ENCODE peak calls at places on chromosomes 3 and 15, in nine cellular contexts. Z, S, T, D, F, A, N, P and I are unnamed samples.

GRCh38 chr3:38098376-38098723 is 38.6 kb downstream of the ACAA1 start:
- DNase-seq in Z (no peak), S (no peak), T (no peak), D (no peak), F (no peak), A (no peak), N (no peak), P (no peak), I (no peak)

GRCh38 chr3:46893146-46893748 is 15.7 kb downstream of the PTH1R start:
- DNase-seq in Z (no peak), S (no peak), T (no peak), D (no peak), F (no peak), A (no peak), N (no peak), P (no peak), I (no peak)

GRCh38 chr3:134356411-134357040 is 17.7 kb downstream of the AMOTL2 start:
- DNase-seq in Z (no peak), S (no peak), T (no peak), D (peak; percentile 19), F (no peak), A (no peak), N (no peak), P (peak; percentile 19), I (no peak)

GRCh38 chr15:85636351-85636750 is 158.4 kb downstream of the KLHL25 start:
- DNase-seq in Z (no peak), S (no peak), T (no peak), D (no peak), F (no peak), A (no peak), N (no peak), P (no peak), I (no peak)

GRCh38 chr3:108156312-108156853 is 65.6 kb upstream of the CD47 start:
- DNase-seq in Z (no peak), S (no peak), T (no peak), D (no peak), F (no peak), A (no peak), N (no peak), P (no peak), I (no peak)

GRCh38 chr3:35549690-35550089 is 89.6 kb upstream of the ARPP21 start:
- DNase-seq in Z (no peak), S (no peak), T (no peak), D (no peak), F (no peak), A (no peak), N (no peak), P (no peak), I (no peak)

GRCh38 chr3:182726258-182727142 is 66.8 kb upstream of the ATP11B start:
- DNase-seq in Z (no peak), S (peak; percentile 73), T (no peak), D (no peak), F (no peak), A (no peak), N (no peak), P (peak; percentile 58), I (no peak)

GRCh38 chr3:32437898-32438297 is 46.2 kb downstream of the CMTM7 start:
- DNase-seq in Z (no peak), S (no peak), T (no peak), D (no peak), F (no peak), A (no peak), N (no peak), P (no peak), I (no peak)

GRCh38 chr3:58242340-58242739 is 4.7 kb downstream of the ABHD6 start:
- DNase-seq in Z (peak; percentile 50), S (no peak), T (no peak), D (no peak), F (no peak), A (no peak), N (no peak), P (no peak), I (no peak)

GRCh38 chr15:81752149-81752942 is 293.5 kb downstream of the MEX3B start:
- DNase-seq in Z (peak; percentile 54), S (peak; percentile 49), T (no peak), D (no peak), F (no peak), A (no peak), N (no peak), P (peak; percentile 28), I (no peak)

GRCh38 chr3:122563717-122564025 is 429 bp downstream of the PARP9 start:
- DNase-seq in Z (no peak), S (peak; percentile 68), T (no peak), D (peak; percentile 43), F (no peak), A (no peak), N (no peak), P (no peak), I (no peak)

GRCh38 chr3:153614131-153614530 is 452.1 kb downstream of the RAP2B start:
- DNase-seq in Z (no peak), S (no peak), T (no peak), D (no peak), F (no peak), A (no peak), N (no peak), P (no peak), I (no peak)

GRCh38 chr3:132983143-132983770 is 54.9 kb upstream of the TMEM108 start:
- DNase-seq in Z (no peak), S (peak; percentile 30), T (no peak), D (no peak), F (no peak), A (no peak), N (no peak), P (no peak), I (no peak)

GRCh38 chr15:51620647-51621046 is 1.9 kb downstream of the DMXL2 start:
- DNase-seq in Z (no peak), S (no peak), T (no peak), D (no peak), F (no peak), A (no peak), N (no peak), P (no peak), I (no peak)

GRCh38 chr3:25156526-25157075 is 271.5 kb upstream of the RARB start:
- DNase-seq in Z (no peak), S (no peak), T (no peak), D (no peak), F (no peak), A (peak; percentile 49), N (no peak), P (no peak), I (peak; percentile 32)

GRCh38 chr3:164467027-164467426 is 611.3 kb downstream of the SI start:
- DNase-seq in Z (no peak), S (no peak), T (no peak), D (no peak), F (no peak), A (no peak), N (no peak), P (no peak), I (no peak)

GRCh38 chr3:27213450-27213849 is 155.7 kb downstream of the NEK10 start:
- DNase-seq in Z (no peak), S (no peak), T (no peak), D (peak; percentile 6), F (no peak), A (no peak), N (no peak), P (no peak), I (no peak)

GRCh38 chr3:79414821-79415220 is 353.0 kb downstream of the ROBO1 start:
- DNase-seq in Z (no peak), S (peak; percentile 24), T (no peak), D (no peak), F (no peak), A (no peak), N (no peak), P (peak; percentile 23), I (no peak)

GRCh38 chr3:195815169-195815771 is 3.5 kb upstream of the MUC4 start:
- DNase-seq in Z (no peak), S (no peak), T (no peak), D (no peak), F (no peak), A (peak; percentile 85), N (no peak), P (no peak), I (no peak)

GRCh38 chr15:64287953-64288352 is 68.0 kb downstream of the CSNK1G1 start:
- DNase-seq in Z (no peak), S (no peak), T (no peak), D (no peak), F (no peak), A (no peak), N (no peak), P (no peak), I (no peak)

GRCh38 chr15:37819191-37819590 is 115.2 kb upstream of the TMCO5A start:
- DNase-seq in Z (no peak), S (no peak), T (no peak), D (no peak), F (no peak), A (no peak), N (no peak), P (no peak), I (no peak)

GRCh38 chr3:190239325-190239724 is 82.9 kb downstream of the CLDN1 start:
- DNase-seq in Z (no peak), S (no peak), T (no peak), D (no peak), F (no peak), A (no peak), N (no peak), P (no peak), I (no peak)

GRCh38 chr3:43153189-43154083 is 47.6 kb upstream of the POMGNT2 start:
- DNase-seq in Z (peak; percentile 88), S (no peak), T (no peak), D (peak; percentile 26), F (no peak), A (no peak), N (no peak), P (peak; percentile 65), I (no peak)

GRCh38 chr3:29525254-29525881 is 244.5 kb downstream of the RBMS3 start:
- DNase-seq in Z (peak; percentile 60), S (no peak), T (no peak), D (no peak), F (no peak), A (no peak), N (no peak), P (peak; percentile 30), I (no peak)

GRCh38 chr3:31081031-31081662 is 186.7 kb upstream of the GADL1 start:
- DNase-seq in Z (no peak), S (no peak), T (no peak), D (no peak), F (no peak), A (no peak), N (no peak), P (no peak), I (no peak)

GRCh38 chr3:124168271-124168670 is 176.3 kb upstream of the ROPN1 start:
- DNase-seq in Z (peak; percentile 17), S (no peak), T (no peak), D (no peak), F (no peak), A (no peak), N (no peak), P (no peak), I (no peak)

GRCh38 chr3:18809640-18810305 is 338.5 kb upstream of the KCNH8 start:
- DNase-seq in Z (no peak), S (no peak), T (no peak), D (no peak), F (no peak), A (no peak), N (no peak), P (no peak), I (no peak)